ENCODE peak calls at places on chromosomes 12 and 14, in five cellular contexts. O is left lung, V is tibial nerve, M is A673, J is MM.1S. E is an unnamed sample.

GRCh38 chr12:29521951-29522350 is 24.5 kb upstream of the OVCH1 start:
- DNase-seq in J (no peak), V (no peak), O (no peak), M (no peak), E (no peak)

GRCh38 chr12:104549820-104550480 is 93.2 kb downstream of the CHST11 start:
- DNase-seq in O (no peak), V (no peak), M (no peak), J (no peak), E (no peak)

GRCh38 chr12:109542014-109542413 is 31.3 kb downstream of the MMAB start:
- DNase-seq in O (no peak), M (peak), J (no peak), V (no peak), E (no peak)

GRCh38 chr12:53097207-53097563 is 282 bp upstream of the IGFBP6 start:
- DNase-seq in O (no peak), M (peak), J (no peak), V (no peak), E (no peak)

GRCh38 chr12:129903956-129904769 is at the start of gene TMEM132D:
- DNase-seq in O (no peak), J (no peak), M (no peak), V (no peak), E (no peak)

GRCh38 chr12:47270782-47271664 is 191.3 kb upstream of the AMIGO2 start:
- DNase-seq in J (peak), M (no peak), V (no peak), O (no peak), E (no peak)

GRCh38 chr12:130765186-130765659 is 49.1 kb upstream of the RIMBP2 start:
- DNase-seq in J (no peak), V (no peak), O (no peak), M (peak), E (no peak)

GRCh38 chr14:48275301-48275700 is 599.9 kb upstream of the MDGA2 start:
- DNase-seq in O (no peak), J (no peak), V (no peak), M (no peak), E (no peak)

GRCh38 chr12:101172316-101172715 is 37.7 kb downstream of the SLC5A8 start:
- DNase-seq in V (no peak), O (no peak), M (peak), J (peak), E (no peak)

GRCh38 chr12:58557156-58557555 is 363.1 kb downstream of the LRIG3 start:
- DNase-seq in V (no peak), M (no peak), J (no peak), O (no peak), E (no peak)

GRCh38 chr14:92099802-92100201 is 6.6 kb downstream of the ATXN3 start:
- DNase-seq in M (no peak), J (no peak), O (no peak), V (no peak), E (no peak)

GRCh38 chr12:77847060-77847541 is 16.4 kb downstream of the NAV3 start:
- DNase-seq in V (no peak), J (peak), O (no peak), M (peak), E (peak)

GRCh38 chr12:30732954-30733637 is 21.7 kb downstream of the CAPRIN2 start:
- DNase-seq in O (no peak), M (no peak), J (no peak), V (no peak), E (no peak)

GRCh38 chr14:72753879-72754400 is 140.0 kb downstream of the DPF3 start:
- DNase-seq in M (no peak), V (no peak), O (no peak), J (no peak), E (no peak)

GRCh38 chr14:101519090-101519489 is 42.2 kb upstream of the DIO3 start:
- DNase-seq in O (no peak), J (no peak), V (no peak), M (no peak), E (no peak)

GRCh38 chr14:81677736-81678135 is 144.1 kb upstream of the SEL1L start:
- DNase-seq in M (no peak), J (no peak), V (no peak), O (no peak), E (no peak)

GRCh38 chr14:60165547-60165876 is 314 bp upstream of the DHRS7 start:
- DNase-seq in O (no peak), J (no peak), V (no peak), M (no peak), E (no peak)

GRCh38 chr12:21697829-21698630 is 40.4 kb upstream of the LDHB start:
- DNase-seq in M (peak), V (no peak), O (no peak), J (peak), E (no peak)

GRCh38 chr12:1993341-1993740 is 10.9 kb downstream of the DCP1B start:
- DNase-seq in O (no peak), V (no peak), J (no peak), M (peak), E (no peak)

GRCh38 chr12:113221997-113222729 is 899 bp downstream of the TPCN1 start:
- DNase-seq in M (no peak), O (no peak), J (no peak), V (no peak), E (no peak)

GRCh38 chr14:94405481-94405880 is 17.1 kb upstream of the SERPINA1 start:
- DNase-seq in V (no peak), J (no peak), O (no peak), M (no peak), E (no peak)

DNA sequence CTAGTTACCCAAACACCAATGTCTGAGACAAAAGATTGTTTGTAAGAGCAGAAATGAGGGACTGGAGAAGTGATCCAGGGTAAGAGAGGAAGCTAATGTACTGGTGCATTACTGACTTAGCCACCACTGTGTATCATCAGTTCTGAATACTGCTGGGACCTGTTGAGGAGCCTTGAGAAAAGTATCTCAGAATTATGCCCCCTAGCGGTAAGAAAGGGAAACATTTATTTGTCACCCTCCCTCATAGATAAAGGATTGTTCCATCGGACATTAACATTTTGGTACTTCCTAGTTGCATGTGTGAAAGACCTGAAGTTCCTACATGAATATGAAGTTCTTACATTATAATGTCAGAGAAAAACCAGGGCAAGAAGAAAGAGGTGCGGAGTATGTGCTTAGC is 612.5 kb downstream of the FSCB start:
- DNase-seq in O (no peak), J (peak), V (no peak), M (peak), E (peak)
- TF ChIP-seq CTCF in O (no peak), J (peak), V (no peak), M (peak), E (peak)

DNA sequence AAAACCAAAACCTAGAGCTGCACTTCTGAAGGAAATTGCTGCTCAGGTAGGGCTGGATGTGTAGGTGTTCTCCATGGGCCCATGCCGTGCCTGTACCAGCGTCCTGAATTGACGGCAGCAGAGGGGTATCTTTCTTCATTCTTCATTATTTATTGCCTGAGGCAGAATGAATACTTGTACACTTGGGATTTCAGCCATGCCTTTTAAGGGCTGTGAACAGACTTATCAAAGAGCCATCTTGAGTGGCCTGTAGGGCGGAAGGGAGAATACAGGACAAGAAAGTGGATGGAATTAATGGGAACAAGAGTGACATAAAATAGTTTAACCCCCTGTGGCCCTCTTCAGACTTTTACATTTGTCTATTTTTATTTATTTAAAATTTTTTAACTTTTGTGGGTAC is 61.4 kb downstream of the RASSF3 start:
- DNase-seq in V (no peak), J (no peak), M (peak), O (no peak), E (no peak)
- H3K4me3 ChIP-seq in V (no peak), J (no peak), M (no peak), O (no peak), E (no peak)

DNA sequence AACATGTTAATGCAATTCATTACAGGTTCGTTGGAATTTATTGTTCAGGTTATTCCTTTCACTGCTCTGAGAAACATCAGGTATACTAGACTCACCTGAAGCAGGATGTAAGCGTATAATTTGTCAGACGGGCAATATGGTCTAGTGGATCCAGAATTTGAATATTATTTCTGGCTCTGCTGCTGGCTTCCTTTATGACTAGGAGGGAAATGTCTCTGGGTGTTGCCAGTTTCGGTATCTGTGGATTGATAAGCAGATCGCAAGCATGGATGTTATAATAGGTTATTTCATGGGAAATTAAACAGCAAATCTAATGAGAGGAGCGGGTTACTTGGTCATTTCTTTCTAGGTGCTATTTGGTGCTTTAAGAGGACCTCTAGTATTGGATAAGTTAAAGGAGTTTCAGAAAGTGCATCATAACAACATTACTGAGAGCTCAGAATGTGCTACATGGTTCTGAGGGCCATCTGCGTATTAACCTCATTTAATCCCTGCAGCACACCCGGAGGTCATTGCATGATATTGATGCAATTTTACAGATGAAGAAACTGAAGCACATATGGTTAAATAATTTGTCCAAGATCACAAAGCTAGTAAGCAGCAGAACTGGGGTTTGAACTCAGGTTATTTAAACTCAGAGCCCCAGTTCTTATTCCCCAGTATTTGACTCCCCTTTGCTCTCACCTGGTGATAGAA is 47.3 kb upstream of the BCAT1 start:
- DNase-seq in V (no peak), O (no peak), J (no peak), M (no peak), E (no peak)
- TF ChIP-seq CTCF in V (no peak), O (no peak), J (peak), M (no peak), E (no peak)

DNA sequence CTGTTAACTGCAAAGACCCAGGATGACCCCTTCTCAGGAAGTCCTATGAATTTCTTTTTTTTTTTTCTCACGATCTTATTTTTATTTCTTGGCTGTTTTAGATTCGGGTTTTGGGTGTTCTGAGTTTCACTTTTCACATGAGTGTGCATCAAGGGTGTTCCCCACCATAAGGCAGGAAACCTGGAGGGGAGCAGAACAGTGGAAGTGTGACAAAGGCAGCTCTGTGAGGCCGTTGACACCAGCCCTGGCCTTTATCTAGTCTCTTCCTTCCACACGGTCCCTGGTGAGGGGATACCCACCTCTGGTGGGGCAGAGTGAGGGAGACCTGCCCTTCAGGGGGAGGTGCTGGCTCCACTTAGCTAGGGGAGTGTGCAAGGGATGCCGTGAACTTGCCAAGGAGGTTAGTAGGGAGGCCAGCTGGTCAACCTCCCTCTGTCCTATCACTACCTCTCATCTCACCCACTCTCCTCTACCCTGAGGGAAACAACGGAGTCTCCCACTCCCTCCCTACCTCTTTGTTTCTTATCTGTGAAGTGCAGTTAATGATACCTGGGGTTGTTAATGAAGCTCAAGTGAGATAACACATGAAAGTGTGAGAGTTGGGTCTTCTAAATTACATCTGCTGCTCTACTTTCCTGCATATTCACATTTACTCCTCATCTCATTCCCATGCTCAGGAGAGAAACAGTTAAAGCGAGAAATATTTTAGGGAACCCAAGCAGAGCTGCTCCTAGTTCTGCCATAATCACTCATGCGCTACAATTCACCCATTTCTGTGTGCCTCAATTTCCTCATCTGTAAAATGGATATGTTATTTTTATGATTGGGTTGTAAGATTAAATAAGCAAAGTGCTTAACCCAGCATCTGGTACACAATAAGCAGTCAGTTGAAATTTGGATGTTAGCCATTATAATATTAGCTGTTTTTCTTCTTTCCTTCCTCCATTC is 4.4 kb upstream of the GALNT6 start:
- DNase-seq in M (no peak), O (no peak), V (no peak), J (no peak), E (no peak)
- H3K4me3 ChIP-seq in M (no peak), O (no peak), V (no peak), J (no peak), E (peak)

DNA sequence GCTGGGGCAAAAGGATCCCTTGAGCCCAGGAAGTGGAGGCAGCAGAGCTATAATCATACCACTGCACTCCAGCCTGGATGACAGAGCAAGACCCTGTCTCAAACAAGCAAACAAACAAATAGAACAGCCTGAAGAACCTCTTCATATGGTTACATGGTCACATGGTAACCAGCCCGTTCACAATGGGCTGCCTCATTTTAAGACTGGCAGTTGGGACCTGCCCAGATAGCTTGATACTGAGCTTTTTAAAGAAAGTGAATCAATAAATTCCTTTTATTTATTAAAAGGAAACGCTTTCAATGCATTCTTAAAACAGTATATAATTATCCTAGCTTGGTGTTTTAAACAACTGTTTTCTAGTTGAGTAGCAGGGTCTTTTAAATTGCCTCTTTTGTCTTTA is 10.5 kb downstream of the MLXIP start:
- DNase-seq in J (no peak), M (no peak), V (no peak), O (no peak), E (no peak)
- TF ChIP-seq CTCF in J (no peak), M (no peak), V (no peak), O (no peak), E (no peak)